ENCODE peak calls at places on chromosomes 4 and X, in ten cellular contexts. One of them, this sample, is unnamed. For H3K4me1 and H3K9me3, the result is how much of the 10 kb centered on the place peaks cover.

GRCh38 chr4:22090655-22091350 is 142.2 kb upstream of the KCNIP4 start:
- DNase-seq in lung: no peak
- DNase-seq in hepatocyte: no peak
- DNase-seq in mammary epithelial cell: no peak
- DNase-seq in PC-9: no peak
- DNase-seq in MM.1S: peak
- DNase-seq in left ventricle myocardium inferior: no peak
- DNase-seq in ovary: no peak
- DNase-seq in mucosa of descending colon: no peak
- DNase-seq in Peyer's patch: no peak
- DNase-seq in this sample: no peak

GRCh38 chr4:110959041-110959643 is 336.3 kb upstream of the PITX2 start:
- DNase-seq in lung: no peak
- DNase-seq in hepatocyte: peak
- DNase-seq in mammary epithelial cell: no peak
- DNase-seq in PC-9: no peak
- DNase-seq in MM.1S: no peak
- DNase-seq in left ventricle myocardium inferior: no peak
- DNase-seq in ovary: no peak
- DNase-seq in mucosa of descending colon: no peak
- DNase-seq in Peyer's patch: no peak
- DNase-seq in this sample: no peak

GRCh38 chr4:56755901-56756300 is 65.6 kb downstream of the SPINK2 start:
- DNase-seq in lung: no peak
- DNase-seq in hepatocyte: no peak
- DNase-seq in mammary epithelial cell: peak
- DNase-seq in PC-9: no peak
- DNase-seq in MM.1S: no peak
- DNase-seq in left ventricle myocardium inferior: no peak
- DNase-seq in ovary: no peak
- DNase-seq in mucosa of descending colon: no peak
- DNase-seq in Peyer's patch: no peak
- DNase-seq in this sample: no peak

GRCh38 chr4:111066447-111066846 is 443.6 kb upstream of the PITX2 start:
- DNase-seq in lung: no peak
- DNase-seq in hepatocyte: no peak
- DNase-seq in mammary epithelial cell: peak
- DNase-seq in PC-9: no peak
- DNase-seq in MM.1S: no peak
- DNase-seq in left ventricle myocardium inferior: no peak
- DNase-seq in ovary: no peak
- DNase-seq in mucosa of descending colon: no peak
- DNase-seq in Peyer's patch: no peak
- DNase-seq in this sample: no peak

GRCh38 chr4:158861766-158862165 is 92.9 kb downstream of the FNIP2 start:
- DNase-seq in lung: no peak
- DNase-seq in hepatocyte: no peak
- DNase-seq in mammary epithelial cell: no peak
- DNase-seq in PC-9: no peak
- DNase-seq in MM.1S: no peak
- DNase-seq in left ventricle myocardium inferior: no peak
- DNase-seq in ovary: no peak
- DNase-seq in mucosa of descending colon: no peak
- DNase-seq in Peyer's patch: no peak
- DNase-seq in this sample: no peak

GRCh38 chr4:175469519-175469918 is 342.5 kb downstream of the GPM6A start:
- DNase-seq in lung: no peak
- DNase-seq in hepatocyte: peak
- DNase-seq in mammary epithelial cell: peak
- DNase-seq in PC-9: peak
- DNase-seq in MM.1S: no peak
- DNase-seq in left ventricle myocardium inferior: no peak
- DNase-seq in ovary: no peak
- DNase-seq in mucosa of descending colon: no peak
- DNase-seq in Peyer's patch: no peak
- DNase-seq in this sample: no peak

GRCh38 chr4:1683371-1683902 is 676 bp downstream of the FAM53A start:
- DNase-seq in lung: peak
- DNase-seq in hepatocyte: peak
- DNase-seq in mammary epithelial cell: peak
- DNase-seq in PC-9: peak
- DNase-seq in MM.1S: peak
- DNase-seq in left ventricle myocardium inferior: no peak
- DNase-seq in ovary: no peak
- DNase-seq in mucosa of descending colon: peak
- DNase-seq in Peyer's patch: peak
- DNase-seq in this sample: no peak

GRCh38 chrX:132204629-132205028 is 14.6 kb downstream of the RAP2C start:
- DNase-seq in lung: no peak
- DNase-seq in hepatocyte: no peak
- DNase-seq in mammary epithelial cell: no peak
- DNase-seq in PC-9: no peak
- DNase-seq in MM.1S: no peak
- DNase-seq in left ventricle myocardium inferior: no peak
- DNase-seq in ovary: no peak
- DNase-seq in mucosa of descending colon: no peak
- DNase-seq in Peyer's patch: no peak
- DNase-seq in this sample: no peak

GRCh38 chr4:30068234-30068633 is 651.9 kb upstream of the PCDH7 start:
- DNase-seq in lung: no peak
- DNase-seq in hepatocyte: no peak
- DNase-seq in mammary epithelial cell: no peak
- DNase-seq in PC-9: no peak
- DNase-seq in MM.1S: no peak
- DNase-seq in left ventricle myocardium inferior: no peak
- DNase-seq in ovary: no peak
- DNase-seq in mucosa of descending colon: no peak
- DNase-seq in Peyer's patch: no peak
- DNase-seq in this sample: no peak

GRCh38 chr4:74111990-74112389 is 13.0 kb upstream of the CXCL2 start:
- DNase-seq in lung: peak
- DNase-seq in hepatocyte: no peak
- DNase-seq in mammary epithelial cell: peak
- DNase-seq in PC-9: peak
- DNase-seq in MM.1S: no peak
- DNase-seq in left ventricle myocardium inferior: no peak
- DNase-seq in ovary: no peak
- DNase-seq in mucosa of descending colon: no peak
- DNase-seq in Peyer's patch: no peak
- DNase-seq in this sample: peak

GRCh38 chrX:20026278-20026677 is 35.4 kb upstream of the BCLAF3 start:
- DNase-seq in lung: no peak
- DNase-seq in hepatocyte: no peak
- DNase-seq in mammary epithelial cell: peak
- DNase-seq in PC-9: peak
- DNase-seq in MM.1S: no peak
- DNase-seq in left ventricle myocardium inferior: no peak
- DNase-seq in ovary: no peak
- DNase-seq in mucosa of descending colon: no peak
- DNase-seq in Peyer's patch: no peak
- DNase-seq in this sample: no peak

GRCh38 chr4:26782168-26782829 is 78.3 kb upstream of the STIM2 start:
- DNase-seq in lung: no peak
- DNase-seq in hepatocyte: no peak
- DNase-seq in mammary epithelial cell: no peak
- DNase-seq in PC-9: no peak
- DNase-seq in MM.1S: no peak
- DNase-seq in left ventricle myocardium inferior: no peak
- DNase-seq in ovary: no peak
- DNase-seq in mucosa of descending colon: no peak
- DNase-seq in Peyer's patch: no peak
- DNase-seq in this sample: no peak

GRCh38 chrX:110280954-110281353 is 36.9 kb downstream of the AMMECR1 start:
- DNase-seq in lung: no peak
- DNase-seq in hepatocyte: no peak
- DNase-seq in mammary epithelial cell: no peak
- DNase-seq in PC-9: no peak
- DNase-seq in MM.1S: no peak
- DNase-seq in left ventricle myocardium inferior: no peak
- DNase-seq in ovary: no peak
- DNase-seq in mucosa of descending colon: no peak
- DNase-seq in Peyer's patch: no peak
- DNase-seq in this sample: no peak

GRCh38 chr4:40656221-40656863 is 26.7 kb upstream of the RBM47 start:
- DNase-seq in lung: no peak
- DNase-seq in hepatocyte: no peak
- DNase-seq in mammary epithelial cell: no peak
- DNase-seq in PC-9: no peak
- DNase-seq in MM.1S: peak
- DNase-seq in left ventricle myocardium inferior: no peak
- DNase-seq in ovary: no peak
- DNase-seq in mucosa of descending colon: no peak
- DNase-seq in Peyer's patch: no peak
- DNase-seq in this sample: no peak

GRCh38 chr4:157043131-157043530 is 32.8 kb upstream of the GLRB start:
- DNase-seq in lung: no peak
- DNase-seq in hepatocyte: peak
- DNase-seq in mammary epithelial cell: peak
- DNase-seq in PC-9: no peak
- DNase-seq in MM.1S: peak
- DNase-seq in left ventricle myocardium inferior: no peak
- DNase-seq in ovary: no peak
- DNase-seq in mucosa of descending colon: no peak
- DNase-seq in Peyer's patch: no peak
- DNase-seq in this sample: no peak

GRCh38 chr4:28146191-28146590 is 1285.5 kb downstream of the STIM2 start:
- DNase-seq in lung: no peak
- DNase-seq in hepatocyte: no peak
- DNase-seq in mammary epithelial cell: peak
- DNase-seq in PC-9: no peak
- DNase-seq in MM.1S: no peak
- DNase-seq in left ventricle myocardium inferior: no peak
- DNase-seq in ovary: no peak
- DNase-seq in mucosa of descending colon: no peak
- DNase-seq in Peyer's patch: no peak
- DNase-seq in this sample: no peak

GRCh38 chrX:9316096-9316495 is 148.8 kb upstream of the TBL1X start:
- DNase-seq in lung: no peak
- DNase-seq in hepatocyte: no peak
- DNase-seq in mammary epithelial cell: no peak
- DNase-seq in PC-9: no peak
- DNase-seq in MM.1S: no peak
- DNase-seq in left ventricle myocardium inferior: no peak
- DNase-seq in ovary: no peak
- DNase-seq in mucosa of descending colon: no peak
- DNase-seq in Peyer's patch: no peak
- DNase-seq in this sample: no peak

GRCh38 chrX:124242160-124242559 is 90.3 kb upstream of the TEX13D start:
- DNase-seq in lung: no peak
- DNase-seq in hepatocyte: no peak
- DNase-seq in mammary epithelial cell: no peak
- DNase-seq in PC-9: no peak
- DNase-seq in MM.1S: no peak
- DNase-seq in left ventricle myocardium inferior: no peak
- DNase-seq in ovary: no peak
- DNase-seq in mucosa of descending colon: no peak
- DNase-seq in Peyer's patch: no peak
- DNase-seq in this sample: no peak

GRCh38 chrX:39930777-39931553 is 166.8 kb downstream of the BCOR start:
- DNase-seq in lung: no peak
- DNase-seq in hepatocyte: no peak
- DNase-seq in mammary epithelial cell: no peak
- DNase-seq in PC-9: no peak
- DNase-seq in MM.1S: no peak
- DNase-seq in left ventricle myocardium inferior: no peak
- DNase-seq in ovary: no peak
- DNase-seq in mucosa of descending colon: no peak
- DNase-seq in Peyer's patch: no peak
- DNase-seq in this sample: no peak

DNA sequence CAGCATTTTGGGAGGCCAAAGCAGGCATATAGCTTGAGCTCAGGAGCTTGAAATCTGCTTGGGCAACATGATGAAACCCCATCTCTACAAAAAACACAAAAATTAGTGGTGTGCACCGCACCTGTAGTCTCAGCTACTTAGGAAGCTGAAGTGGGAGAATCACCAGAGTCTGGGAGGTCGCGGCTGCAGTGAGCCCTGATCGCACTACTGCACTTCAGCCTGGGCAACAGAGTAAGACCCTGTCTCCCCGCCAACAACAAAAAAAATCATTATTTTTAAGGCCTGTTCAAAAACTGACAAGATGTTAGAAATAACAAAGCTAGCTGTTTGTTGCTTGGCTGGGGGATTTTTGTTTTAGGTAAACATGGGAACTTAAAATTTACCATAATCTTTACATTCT is 5.1 kb downstream of the YTHDC1 start:
- DNase-seq in lung: no peak
- DNase-seq in hepatocyte: no peak
- DNase-seq in mammary epithelial cell: no peak
- DNase-seq in PC-9: no peak
- DNase-seq in MM.1S: no peak
- DNase-seq in left ventricle myocardium inferior: no peak
- DNase-seq in ovary: no peak
- DNase-seq in mucosa of descending colon: no peak
- DNase-seq in Peyer's patch: no peak
- DNase-seq in this sample: no peak
- H3K4me1 ChIP-seq in lung: under half
- H3K4me1 ChIP-seq in hepatocyte: under half
- H3K4me1 ChIP-seq in mammary epithelial cell: under half
- H3K4me1 ChIP-seq in PC-9: under half
- H3K4me1 ChIP-seq in MM.1S: under half
- H3K4me1 ChIP-seq in left ventricle myocardium inferior: half or more
- H3K4me1 ChIP-seq in ovary: under half
- H3K4me1 ChIP-seq in mucosa of descending colon: under half
- H3K4me1 ChIP-seq in Peyer's patch: under half
- H3K4me1 ChIP-seq in this sample: half or more

GRCh38 chrX:55777596-55777995 is 60.0 kb downstream of the RRAGB start:
- DNase-seq in lung: no peak
- DNase-seq in hepatocyte: no peak
- DNase-seq in mammary epithelial cell: no peak
- DNase-seq in PC-9: no peak
- DNase-seq in MM.1S: no peak
- DNase-seq in left ventricle myocardium inferior: no peak
- DNase-seq in ovary: no peak
- DNase-seq in mucosa of descending colon: no peak
- DNase-seq in Peyer's patch: no peak
- DNase-seq in this sample: no peak
- H3K9me3 ChIP-seq in lung: under half
- H3K9me3 ChIP-seq in hepatocyte: under half
- H3K9me3 ChIP-seq in mammary epithelial cell: under half
- H3K9me3 ChIP-seq in PC-9: under half
- H3K9me3 ChIP-seq in MM.1S: under half
- H3K9me3 ChIP-seq in left ventricle myocardium inferior: under half
- H3K9me3 ChIP-seq in ovary: under half
- H3K9me3 ChIP-seq in mucosa of descending colon: under half
- H3K9me3 ChIP-seq in Peyer's patch: under half
- H3K9me3 ChIP-seq in this sample: under half

GRCh38 chr4:2787230-2788100 is 5.4 kb upstream of the SH3BP2 start:
- DNase-seq in lung: no peak
- DNase-seq in hepatocyte: no peak
- DNase-seq in mammary epithelial cell: no peak
- DNase-seq in PC-9: no peak
- DNase-seq in MM.1S: peak
- DNase-seq in left ventricle myocardium inferior: no peak
- DNase-seq in ovary: no peak
- DNase-seq in mucosa of descending colon: peak
- DNase-seq in Peyer's patch: peak
- DNase-seq in this sample: no peak
- TF ChIP-seq CTCF in lung: no peak
- TF ChIP-seq CTCF in hepatocyte: no peak
- TF ChIP-seq CTCF in mammary epithelial cell: no peak
- TF ChIP-seq CTCF in PC-9: no peak
- TF ChIP-seq CTCF in MM.1S: peak
- TF ChIP-seq CTCF in left ventricle myocardium inferior: peak
- TF ChIP-seq CTCF in ovary: no peak
- TF ChIP-seq CTCF in mucosa of descending colon: no peak
- TF ChIP-seq CTCF in Peyer's patch: no peak
- TF ChIP-seq CTCF in this sample: no peak

GRCh38 chr4:7806724-7807123 is 132.9 kb downstream of the AFAP1 start:
- DNase-seq in lung: no peak
- DNase-seq in hepatocyte: no peak
- DNase-seq in mammary epithelial cell: no peak
- DNase-seq in PC-9: no peak
- DNase-seq in MM.1S: no peak
- DNase-seq in left ventricle myocardium inferior: no peak
- DNase-seq in ovary: no peak
- DNase-seq in mucosa of descending colon: no peak
- DNase-seq in Peyer's patch: no peak
- DNase-seq in this sample: no peak
- H3K4me1 ChIP-seq in lung: under half
- H3K4me1 ChIP-seq in hepatocyte: under half
- H3K4me1 ChIP-seq in mammary epithelial cell: under half
- H3K4me1 ChIP-seq in PC-9: under half
- H3K4me1 ChIP-seq in MM.1S: under half
- H3K4me1 ChIP-seq in left ventricle myocardium inferior: half or more
- H3K4me1 ChIP-seq in ovary: under half
- H3K4me1 ChIP-seq in mucosa of descending colon: under half
- H3K4me1 ChIP-seq in Peyer's patch: under half
- H3K4me1 ChIP-seq in this sample: under half